ENCODE peak calls at places on chromosomes 12 and 14, in nine cellular contexts. G is suprapubic skin, B is SK-N-SH, Y is upper lobe of left lung, L is stomach, U is sigmoid colon, V is H1, N is GM23338, S is HL-60. T is an unnamed sample.

GRCh38 chr14:102139248-102140026 is at the start of gene WDR20:
- DNase-seq in G (peak; percentile 98), B (peak; percentile 100), Y (peak; percentile 99), L (peak; percentile 99), U (peak; percentile 98), V (peak; percentile 94), N (peak; percentile 99), S (peak; percentile 95), T (peak; percentile 98)

GRCh38 chr14:23137221-23138172 is 18.4 kb upstream of the CEBPE start:
- DNase-seq in G (no peak), B (no peak), Y (no peak), L (peak; percentile 71), U (no peak), V (no peak), N (no peak), S (no peak), T (peak; percentile 71)

GRCh38 chr12:130752692-130753230 is 36.7 kb upstream of the RIMBP2 start:
- DNase-seq in G (no peak), B (peak; percentile 77), Y (no peak), L (no peak), U (peak; percentile 35), V (no peak), N (peak; percentile 48), S (no peak), T (no peak)

GRCh38 chr14:49492151-49492550 is 94.0 kb downstream of the RPS29 start:
- DNase-seq in G (no peak), B (no peak), Y (no peak), L (no peak), U (no peak), V (no peak), N (no peak), S (no peak), T (no peak)

GRCh38 chr12:103586132-103586531 is 941 bp upstream of the STAB2 start:
- DNase-seq in G (no peak), B (no peak), Y (no peak), L (no peak), U (no peak), V (no peak), N (no peak), S (no peak), T (no peak)

GRCh38 chr14:96055065-96055752 is 16.0 kb downstream of the C14orf132 start:
- DNase-seq in G (no peak), B (peak; percentile 59), Y (no peak), L (peak; percentile 1), U (no peak), V (no peak), N (no peak), S (no peak), T (no peak)

GRCh38 chr12:129300011-129300410 is 446.7 kb downstream of the GLT1D1 start:
- DNase-seq in G (no peak), B (no peak), Y (no peak), L (no peak), U (no peak), V (no peak), N (no peak), S (no peak), T (no peak)

GRCh38 chr12:100868487-100868886 is 73.9 kb downstream of the ANO4 start:
- DNase-seq in G (no peak), B (no peak), Y (no peak), L (no peak), U (no peak), V (no peak), N (no peak), S (no peak), T (no peak)

GRCh38 chr12:107229827-107230226 is 136.5 kb upstream of the CRY1 start:
- DNase-seq in G (no peak), B (no peak), Y (no peak), L (no peak), U (no peak), V (no peak), N (no peak), S (no peak), T (no peak)

GRCh38 chr12:99852666-99853065 is 132.1 kb downstream of the ANKS1B start:
- DNase-seq in G (no peak), B (no peak), Y (no peak), L (no peak), U (no peak), V (peak; percentile 3), N (peak; percentile 27), S (no peak), T (no peak)

GRCh38 chr14:29310210-29310609 is 543.6 kb downstream of the FOXG1 start:
- DNase-seq in G (no peak), B (no peak), Y (no peak), L (no peak), U (no peak), V (no peak), N (no peak), S (no peak), T (no peak)

GRCh38 chr14:92619671-92620437 is 106.3 kb downstream of the RIN3 start:
- DNase-seq in G (no peak), B (no peak), Y (no peak), L (no peak), U (no peak), V (no peak), N (no peak), S (no peak), T (no peak)

GRCh38 chr12:57235012-57235727 is 5.7 kb downstream of the SHMT2 start:
- DNase-seq in G (peak; percentile 74), B (peak; percentile 63), Y (no peak), L (peak; percentile 77), U (peak; percentile 72), V (no peak), N (peak; percentile 78), S (no peak), T (no peak)

GRCh38 chr14:76203086-76204001 is 51.6 kb downstream of the GPATCH2L start:
- DNase-seq in G (no peak), B (no peak), Y (peak; percentile 36), L (no peak), U (peak; percentile 83), V (peak; percentile 5), N (no peak), S (no peak), T (no peak)

GRCh38 chr12:102543931-102544485 is 63.6 kb upstream of the IGF1 start:
- DNase-seq in G (no peak), B (no peak), Y (no peak), L (no peak), U (no peak), V (no peak), N (no peak), S (no peak), T (no peak)

GRCh38 chr12:102542816-102543448 is 62.6 kb upstream of the IGF1 start:
- DNase-seq in G (no peak), B (no peak), Y (no peak), L (no peak), U (no peak), V (no peak), N (no peak), S (no peak), T (no peak)

GRCh38 chr12:102539651-102540553 is 59.5 kb upstream of the IGF1 start:
- DNase-seq in G (no peak), B (no peak), Y (no peak), L (no peak), U (no peak), V (no peak), N (peak; percentile 9), S (no peak), T (no peak)

GRCh38 chr12:102540856-102541385 is 60.6 kb upstream of the IGF1 start:
- DNase-seq in G (no peak), B (no peak), Y (no peak), L (no peak), U (no peak), V (no peak), N (no peak), S (no peak), T (no peak)

GRCh38 chr12:102543494-102543893 is 63.1 kb upstream of the IGF1 start:
- DNase-seq in G (no peak), B (no peak), Y (no peak), L (no peak), U (no peak), V (no peak), N (peak; percentile 23), S (no peak), T (no peak)
- TF ChIP-seq CTCF in G (no peak), B (peak; percentile 55), Y (peak; percentile 6), L (no peak), U (no peak), V (peak; percentile 31), N (peak; percentile 23), S (no peak), T (no peak)

GRCh38 chr14:55721353-55721752 is 141.3 kb downstream of the KTN1 start:
- DNase-seq in G (no peak), B (no peak), Y (peak; percentile 52), L (no peak), U (no peak), V (no peak), N (no peak), S (no peak), T (no peak)
- TF ChIP-seq POLR2AphosphoS5 in G (no peak), B (no peak), Y (no peak), L (no peak), U (no peak), V (no peak), N (no peak), S (no peak), T (no peak)

DNA sequence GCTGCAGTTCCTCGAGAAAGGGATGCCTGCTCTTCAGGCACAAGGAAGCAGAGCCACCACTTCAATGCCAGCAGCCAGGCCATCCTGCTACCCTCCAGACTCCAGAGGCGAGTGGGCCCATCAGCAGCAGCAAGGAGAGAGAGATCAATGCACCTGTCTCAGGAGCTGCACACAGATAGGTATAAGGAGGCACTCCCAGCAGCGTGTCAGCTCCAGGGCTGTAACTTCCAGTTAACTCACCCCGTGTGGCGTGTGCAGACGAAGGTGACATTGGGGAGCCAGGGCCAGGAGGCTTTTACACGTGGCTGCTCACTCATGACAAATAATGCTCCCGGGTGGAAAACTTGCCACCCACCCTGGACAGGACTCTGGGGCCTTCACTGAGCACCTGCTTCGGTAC is 24.2 kb downstream of the GALNT16 start:
- DNase-seq in G (no peak), B (no peak), Y (no peak), L (no peak), U (no peak), V (no peak), N (no peak), S (no peak), T (no peak)
- TF ChIP-seq CTCF in G (no peak), B (no peak), Y (no peak), L (no peak), U (no peak), V (no peak), N (no peak), S (no peak), T (no peak)

GRCh38 chr12:113852273-113852672 is 113.9 kb downstream of the RBM19 start:
- DNase-seq in G (no peak), B (no peak), Y (no peak), L (no peak), U (no peak), V (no peak), N (no peak), S (no peak), T (no peak)

GRCh38 chr12:113852695-113853490 is 113.2 kb downstream of the RBM19 start:
- DNase-seq in G (no peak), B (no peak), Y (no peak), L (no peak), U (no peak), V (no peak), N (no peak), S (no peak), T (no peak)

GRCh38 chr12:113847856-113848255 is 118.3 kb downstream of the RBM19 start:
- DNase-seq in G (no peak), B (no peak), Y (no peak), L (no peak), U (no peak), V (no peak), N (no peak), S (no peak), T (no peak)

GRCh38 chr12:113853491-113853890 is 112.6 kb downstream of the RBM19 start:
- DNase-seq in G (no peak), B (no peak), Y (no peak), L (no peak), U (no peak), V (no peak), N (no peak), S (no peak), T (no peak)

GRCh38 chr12:113850309-113851056 is 115.6 kb downstream of the RBM19 start:
- DNase-seq in G (no peak), B (no peak), Y (no peak), L (no peak), U (no peak), V (no peak), N (no peak), S (no peak), T (no peak)
- TF ChIP-seq POLR2AphosphoS5 in G (no peak), B (no peak), Y (no peak), L (no peak), U (peak; percentile 19), V (no peak), N (no peak), S (no peak), T (no peak)